ENCODE peak calls at places on chromosomes 6 and 20, in ten cellular contexts. G is stomach; X is IMR-90; Y is HL-60; F is CD8-positive, alpha-beta T cell; S is HepG2; J is psoas muscle; W is ovary; R is tibial nerve; V is AG04449. D is an unnamed sample.

GRCh38 chr20:37257993-37258392 is 3.6 kb downstream of the GHRH start:
- DNase-seq in G (no peak), X (no peak), Y (no peak), F (no peak), S (no peak), J (no peak), W (no peak), R (no peak), V (no peak), D (no peak)

GRCh38 chr6:13431059-13431656 is 56.2 kb downstream of the GFOD1 start:
- DNase-seq in G (no peak), X (no peak), Y (no peak), F (no peak), S (no peak), J (no peak), W (no peak), R (no peak), V (no peak), D (no peak)

GRCh38 chr20:1383621-1384404 is 9.0 kb downstream of the FKBP1A start:
- DNase-seq in G (no peak), X (no peak), Y (no peak), F (no peak), S (no peak), J (no peak), W (no peak), R (no peak), V (no peak), D (no peak)

GRCh38 chr6:144248470-144249301 is 36.4 kb upstream of the UTRN start:
- DNase-seq in G (no peak), X (peak; percentile 72), Y (no peak), F (no peak), S (no peak), J (no peak), W (no peak), R (no peak), V (peak; percentile 84), D (no peak)

GRCh38 chr6:146297815-146298214 is 245.8 kb upstream of the RAB32 start:
- DNase-seq in G (no peak), X (no peak), Y (no peak), F (no peak), S (no peak), J (no peak), W (no peak), R (no peak), V (no peak), D (no peak)

GRCh38 chr20:62733891-62734290 is 25.3 kb downstream of the NTSR1 start:
- DNase-seq in G (no peak), X (no peak), Y (no peak), F (no peak), S (no peak), J (peak; percentile 42), W (no peak), R (no peak), V (no peak), D (no peak)

GRCh38 chr6:43944908-43945777 is 175.1 kb downstream of the VEGFA start:
- DNase-seq in G (no peak), X (no peak), Y (no peak), F (no peak), S (no peak), J (no peak), W (no peak), R (no peak), V (no peak), D (no peak)

GRCh38 chr6:90461367-90461766 is 125.5 kb downstream of the MAP3K7 start:
- DNase-seq in G (no peak), X (no peak), Y (no peak), F (no peak), S (no peak), J (no peak), W (no peak), R (no peak), V (no peak), D (no peak)

GRCh38 chr6:116500969-116501433 is 10.4 kb upstream of the CALHM5 start:
- DNase-seq in G (no peak), X (peak; percentile 36), Y (no peak), F (no peak), S (no peak), J (no peak), W (no peak), R (no peak), V (no peak), D (no peak)

GRCh38 chr6:152981219-152981618 is 1.6 kb downstream of the FBXO5 start:
- DNase-seq in G (no peak), X (no peak), Y (no peak), F (no peak), S (no peak), J (no peak), W (no peak), R (no peak), V (no peak), D (no peak)

GRCh38 chr6:107832146-107833056 is 8.3 kb upstream of the SCML4 start:
- DNase-seq in G (no peak), X (no peak), Y (peak; percentile 75), F (no peak), S (no peak), J (no peak), W (no peak), R (no peak), V (no peak), D (no peak)

GRCh38 chr6:139514819-139515218 is 140.4 kb upstream of the CITED2 start:
- DNase-seq in G (no peak), X (no peak), Y (no peak), F (no peak), S (no peak), J (no peak), W (no peak), R (no peak), V (no peak), D (no peak)

DNA sequence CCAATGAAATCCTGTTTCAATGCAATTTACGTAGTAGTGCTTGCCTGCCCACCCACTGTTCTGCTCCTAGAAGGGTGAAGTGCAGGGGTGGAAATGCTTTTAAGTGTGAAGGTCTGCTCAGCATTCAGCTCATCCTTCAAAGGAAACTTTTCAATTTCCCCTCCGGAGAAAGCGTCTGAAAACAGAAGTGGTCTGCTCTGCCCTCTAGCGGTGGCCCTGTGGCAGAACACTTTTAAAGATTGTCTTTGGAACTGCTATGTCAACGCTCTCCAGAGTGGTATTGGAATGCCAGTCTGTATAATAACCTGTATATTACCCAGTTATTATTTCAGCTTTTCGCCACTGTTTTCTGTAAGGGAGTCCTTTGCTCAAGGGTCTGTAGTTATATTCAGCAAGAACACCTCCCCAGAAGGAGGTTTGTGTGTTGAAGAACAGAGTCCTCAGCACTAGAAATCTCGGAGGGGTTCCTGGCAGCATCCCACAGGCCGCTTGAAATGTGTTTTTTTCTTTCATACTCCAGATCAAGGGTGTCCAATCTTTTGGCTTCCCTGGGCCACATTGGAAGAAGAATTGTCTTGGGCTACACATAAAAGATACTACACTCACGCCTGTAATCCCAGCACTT is 63.1 kb upstream of the KLHL31 start:
- DNase-seq in G (peak; percentile 61), X (peak; percentile 49), Y (peak; percentile 12), F (peak; percentile 64), S (peak; percentile 47), J (no peak), W (peak; percentile 60), R (peak; percentile 28), V (no peak), D (no peak)
- H3K4me3 ChIP-seq in G (no peak overlapping the region), X (no peak overlapping the region), Y (no peak overlapping the region), F (no peak overlapping the region), S (no peak overlapping the region), J (no peak overlapping the region), W (no peak overlapping the region), R (no peak overlapping the region), V (peak overlapping the region; percentile 23), D (no peak overlapping the region)

GRCh38 chr6:47633141-47633540 is 65.2 kb upstream of the ADGRF4 start:
- DNase-seq in G (no peak), X (no peak), Y (no peak), F (no peak), S (no peak), J (no peak), W (no peak), R (no peak), V (no peak), D (no peak)
- TF ChIP-seq CTCF in G (no peak), X (no peak), Y (no peak), F (no peak), S (peak; percentile 5), J (no peak), W (no peak), R (no peak), V (no peak), D (peak; percentile 4)

GRCh38 chr20:11689262-11689661 is 228.4 kb upstream of the BTBD3 start:
- DNase-seq in G (no peak), X (no peak), Y (no peak), F (no peak), S (no peak), J (no peak), W (no peak), R (no peak), V (no peak), D (no peak)

GRCh38 chr20:11686195-11686594 is 231.5 kb upstream of the BTBD3 start:
- DNase-seq in G (no peak), X (no peak), Y (no peak), F (no peak), S (no peak), J (no peak), W (no peak), R (no peak), V (no peak), D (no peak)

GRCh38 chr20:11682285-11682684 is 235.4 kb upstream of the BTBD3 start:
- DNase-seq in G (no peak), X (no peak), Y (no peak), F (no peak), S (no peak), J (no peak), W (no peak), R (no peak), V (no peak), D (no peak)

GRCh38 chr20:11687546-11688292 is 230.0 kb upstream of the BTBD3 start:
- DNase-seq in G (no peak), X (no peak), Y (no peak), F (no peak), S (peak; percentile 84), J (no peak), W (no peak), R (no peak), V (no peak), D (no peak)

DNA sequence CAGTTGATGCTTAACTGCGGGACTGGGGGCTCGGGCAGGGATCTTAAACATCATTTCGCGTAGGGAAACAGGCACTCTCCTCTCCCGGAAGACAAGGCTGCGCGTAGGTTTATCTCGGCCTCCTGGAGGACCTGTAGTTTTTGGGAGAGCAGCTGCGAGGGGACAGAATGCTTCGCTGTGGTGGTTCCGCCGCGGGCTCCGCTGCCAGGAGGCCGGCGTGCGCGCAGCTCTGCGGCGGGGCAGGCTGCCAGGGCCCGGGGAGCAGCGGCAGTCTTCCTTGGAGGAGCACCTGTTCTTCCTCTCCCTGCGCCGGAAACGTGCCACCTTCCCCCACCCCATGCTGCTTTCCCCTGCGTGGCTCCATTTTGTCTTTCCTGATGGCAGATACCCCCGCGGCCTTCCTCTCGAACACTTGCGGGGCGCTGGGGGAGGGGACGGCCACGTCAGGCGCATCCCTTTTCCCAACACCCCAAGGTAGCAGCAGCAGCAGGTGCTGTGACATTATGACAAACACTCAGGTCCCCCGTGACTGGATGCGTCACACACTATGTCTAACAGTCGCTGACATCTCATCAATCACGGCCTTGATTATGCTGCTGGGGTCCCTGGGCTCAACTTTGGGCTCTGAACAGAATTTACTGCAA is 230.7 kb upstream of the BTBD3 start:
- DNase-seq in G (peak; percentile 64), X (peak; percentile 1), Y (no peak), F (no peak), S (no peak), J (peak; percentile 51), W (no peak), R (no peak), V (no peak), D (no peak)
- H3K4me3 ChIP-seq in G (peak overlapping the region; percentile 45), X (peak overlapping the region; percentile 13), Y (no peak overlapping the region), F (no peak overlapping the region), S (no peak overlapping the region), J (peak overlapping the region; percentile 42), W (peak overlapping the region; percentile 26), R (peak overlapping the region; percentile 43), V (peak overlapping the region; percentile 43), D (peak overlapping the region; percentile 56)

GRCh38 chr20:364905-365794 is 15.4 kb upstream of the TRIB3 start:
- DNase-seq in G (no peak), X (peak; percentile 51), Y (no peak), F (no peak), S (peak; percentile 68), J (no peak), W (no peak), R (no peak), V (no peak), D (no peak)
- TF ChIP-seq CTCF in G (no peak), X (no peak), Y (no peak), F (no peak), S (no peak), J (no peak), W (no peak), R (no peak), V (no peak), D (no peak)

D was measured in retinal pigment epithelial cell.